ENCODE peak calls at places on chromosomes 12 and 14, in ten cellular contexts. One of them, this sample, is unnamed.

GRCh38 chr12:60279224-60279623 is 683.4 kb downstream of the SLC16A7 start:
- DNase-seq in cortex of kidney: no peak
- DNase-seq in NCI-H146: no peak
- DNase-seq in thoracic aorta: no peak
- DNase-seq in neuronal stem cell: no peak
- DNase-seq in sciatic nerve: no peak
- DNase-seq in AG08396: peak; percentile 29
- DNase-seq in RPMI7951: no peak
- DNase-seq in aorta: no peak
- DNase-seq in foreskin fibroblast: peak; percentile 61
- DNase-seq in this sample: no peak

GRCh38 chr12:66942741-66943465 is 264.0 kb upstream of the GRIP1 start:
- DNase-seq in cortex of kidney: no peak
- DNase-seq in NCI-H146: no peak
- DNase-seq in thoracic aorta: no peak
- DNase-seq in neuronal stem cell: peak; percentile 15
- DNase-seq in sciatic nerve: no peak
- DNase-seq in AG08396: no peak
- DNase-seq in RPMI7951: no peak
- DNase-seq in aorta: no peak
- DNase-seq in foreskin fibroblast: no peak
- DNase-seq in this sample: no peak

GRCh38 chr14:89911018-89911919 is 43.3 kb downstream of the EFCAB11 start:
- DNase-seq in cortex of kidney: no peak
- DNase-seq in NCI-H146: no peak
- DNase-seq in thoracic aorta: no peak
- DNase-seq in neuronal stem cell: peak; percentile 12
- DNase-seq in sciatic nerve: no peak
- DNase-seq in AG08396: peak; percentile 57
- DNase-seq in RPMI7951: peak; percentile 67
- DNase-seq in aorta: no peak
- DNase-seq in foreskin fibroblast: peak; percentile 72
- DNase-seq in this sample: no peak

GRCh38 chr14:49505026-49505766 is 81.0 kb downstream of the RPS29 start:
- DNase-seq in cortex of kidney: no peak
- DNase-seq in NCI-H146: no peak
- DNase-seq in thoracic aorta: no peak
- DNase-seq in neuronal stem cell: no peak
- DNase-seq in sciatic nerve: no peak
- DNase-seq in AG08396: no peak
- DNase-seq in RPMI7951: no peak
- DNase-seq in aorta: no peak
- DNase-seq in foreskin fibroblast: no peak
- DNase-seq in this sample: no peak

GRCh38 chr14:54627718-54628345 is 60.9 kb downstream of the SAMD4A start:
- DNase-seq in cortex of kidney: no peak
- DNase-seq in NCI-H146: no peak
- DNase-seq in thoracic aorta: peak; percentile 47
- DNase-seq in neuronal stem cell: no peak
- DNase-seq in sciatic nerve: peak; percentile 62
- DNase-seq in AG08396: peak; percentile 67
- DNase-seq in RPMI7951: peak; percentile 72
- DNase-seq in aorta: no peak
- DNase-seq in foreskin fibroblast: peak; percentile 72
- DNase-seq in this sample: no peak

GRCh38 chr12:118271199-118271598 is 101.5 kb downstream of the TAOK3 start:
- DNase-seq in cortex of kidney: no peak
- DNase-seq in NCI-H146: no peak
- DNase-seq in thoracic aorta: no peak
- DNase-seq in neuronal stem cell: no peak
- DNase-seq in sciatic nerve: no peak
- DNase-seq in AG08396: no peak
- DNase-seq in RPMI7951: no peak
- DNase-seq in aorta: no peak
- DNase-seq in foreskin fibroblast: no peak
- DNase-seq in this sample: no peak

GRCh38 chr12:120649442-120650248 is 9.2 kb downstream of the CABP1 start:
- DNase-seq in cortex of kidney: no peak
- DNase-seq in NCI-H146: peak; percentile 28
- DNase-seq in thoracic aorta: no peak
- DNase-seq in neuronal stem cell: no peak
- DNase-seq in sciatic nerve: no peak
- DNase-seq in AG08396: no peak
- DNase-seq in RPMI7951: peak; percentile 19
- DNase-seq in aorta: no peak
- DNase-seq in foreskin fibroblast: peak; percentile 44
- DNase-seq in this sample: no peak

GRCh38 chr12:110704231-110704630 is 15.3 kb upstream of the HVCN1 start:
- DNase-seq in cortex of kidney: no peak
- DNase-seq in NCI-H146: no peak
- DNase-seq in thoracic aorta: no peak
- DNase-seq in neuronal stem cell: no peak
- DNase-seq in sciatic nerve: no peak
- DNase-seq in AG08396: no peak
- DNase-seq in RPMI7951: no peak
- DNase-seq in aorta: no peak
- DNase-seq in foreskin fibroblast: no peak
- DNase-seq in this sample: no peak

GRCh38 chr14:77830692-77831091 is 30.8 kb downstream of the ADCK1 start:
- DNase-seq in cortex of kidney: no peak
- DNase-seq in NCI-H146: no peak
- DNase-seq in thoracic aorta: no peak
- DNase-seq in neuronal stem cell: no peak
- DNase-seq in sciatic nerve: no peak
- DNase-seq in AG08396: no peak
- DNase-seq in RPMI7951: no peak
- DNase-seq in aorta: no peak
- DNase-seq in foreskin fibroblast: no peak
- DNase-seq in this sample: no peak

GRCh38 chr12:93944196-93944595 is 204.2 kb upstream of the PLXNC1 start:
- DNase-seq in cortex of kidney: no peak
- DNase-seq in NCI-H146: no peak
- DNase-seq in thoracic aorta: no peak
- DNase-seq in neuronal stem cell: no peak
- DNase-seq in sciatic nerve: no peak
- DNase-seq in AG08396: no peak
- DNase-seq in RPMI7951: peak; percentile 36
- DNase-seq in aorta: no peak
- DNase-seq in foreskin fibroblast: peak; percentile 24
- DNase-seq in this sample: no peak

GRCh38 chr14:104553166-104554087 is 26.1 kb upstream of the C14orf180 start:
- DNase-seq in cortex of kidney: no peak
- DNase-seq in NCI-H146: no peak
- DNase-seq in thoracic aorta: no peak
- DNase-seq in neuronal stem cell: no peak
- DNase-seq in sciatic nerve: peak; percentile 34
- DNase-seq in AG08396: no peak
- DNase-seq in RPMI7951: no peak
- DNase-seq in aorta: peak; percentile 59
- DNase-seq in foreskin fibroblast: no peak
- DNase-seq in this sample: no peak

GRCh38 chr12:7060353-7060954 is at the start of gene C1S:
- DNase-seq in cortex of kidney: no peak
- DNase-seq in NCI-H146: peak; percentile 71
- DNase-seq in thoracic aorta: peak; percentile 68
- DNase-seq in neuronal stem cell: no peak
- DNase-seq in sciatic nerve: peak; percentile 82
- DNase-seq in AG08396: peak; percentile 93
- DNase-seq in RPMI7951: peak; percentile 89
- DNase-seq in aorta: peak; percentile 87
- DNase-seq in foreskin fibroblast: peak; percentile 98
- DNase-seq in this sample: peak; percentile 99

GRCh38 chr14:91350813-91351507 is 66.7 kb downstream of the CCDC88C start:
- DNase-seq in cortex of kidney: no peak
- DNase-seq in NCI-H146: no peak
- DNase-seq in thoracic aorta: no peak
- DNase-seq in neuronal stem cell: no peak
- DNase-seq in sciatic nerve: no peak
- DNase-seq in AG08396: no peak
- DNase-seq in RPMI7951: no peak
- DNase-seq in aorta: no peak
- DNase-seq in foreskin fibroblast: no peak
- DNase-seq in this sample: no peak

GRCh38 chr14:75825147-75825592 is 156.6 kb downstream of the TGFB3 start:
- DNase-seq in cortex of kidney: no peak
- DNase-seq in NCI-H146: no peak
- DNase-seq in thoracic aorta: no peak
- DNase-seq in neuronal stem cell: no peak
- DNase-seq in sciatic nerve: no peak
- DNase-seq in AG08396: no peak
- DNase-seq in RPMI7951: no peak
- DNase-seq in aorta: no peak
- DNase-seq in foreskin fibroblast: peak; percentile 17
- DNase-seq in this sample: no peak

GRCh38 chr12:88223519-88223918 is 81.4 kb downstream of the TMTC3 start:
- DNase-seq in cortex of kidney: no peak
- DNase-seq in NCI-H146: no peak
- DNase-seq in thoracic aorta: no peak
- DNase-seq in neuronal stem cell: no peak
- DNase-seq in sciatic nerve: no peak
- DNase-seq in AG08396: no peak
- DNase-seq in RPMI7951: no peak
- DNase-seq in aorta: no peak
- DNase-seq in foreskin fibroblast: no peak
- DNase-seq in this sample: no peak

GRCh38 chr14:105039458-105040205 is 18.7 kb upstream of the CDCA4 start:
- DNase-seq in cortex of kidney: no peak
- DNase-seq in NCI-H146: no peak
- DNase-seq in thoracic aorta: no peak
- DNase-seq in neuronal stem cell: no peak
- DNase-seq in sciatic nerve: no peak
- DNase-seq in AG08396: no peak
- DNase-seq in RPMI7951: no peak
- DNase-seq in aorta: no peak
- DNase-seq in foreskin fibroblast: no peak
- DNase-seq in this sample: no peak

GRCh38 chr12:71236133-71236660 is 78.4 kb upstream of the TSPAN8 start:
- DNase-seq in cortex of kidney: no peak
- DNase-seq in NCI-H146: no peak
- DNase-seq in thoracic aorta: no peak
- DNase-seq in neuronal stem cell: no peak
- DNase-seq in sciatic nerve: no peak
- DNase-seq in AG08396: no peak
- DNase-seq in RPMI7951: no peak
- DNase-seq in aorta: no peak
- DNase-seq in foreskin fibroblast: no peak
- DNase-seq in this sample: no peak

GRCh38 chr12:69647178-69647577 is 36.5 kb upstream of the LRRC10 start:
- DNase-seq in cortex of kidney: no peak
- DNase-seq in NCI-H146: no peak
- DNase-seq in thoracic aorta: no peak
- DNase-seq in neuronal stem cell: no peak
- DNase-seq in sciatic nerve: no peak
- DNase-seq in AG08396: no peak
- DNase-seq in RPMI7951: no peak
- DNase-seq in aorta: no peak
- DNase-seq in foreskin fibroblast: no peak
- DNase-seq in this sample: no peak

GRCh38 chr14:29637406-29637805 is 290.2 kb downstream of the PRKD1 start:
- DNase-seq in cortex of kidney: no peak
- DNase-seq in NCI-H146: no peak
- DNase-seq in thoracic aorta: no peak
- DNase-seq in neuronal stem cell: no peak
- DNase-seq in sciatic nerve: peak; percentile 81
- DNase-seq in AG08396: peak; percentile 43
- DNase-seq in RPMI7951: peak; percentile 70
- DNase-seq in aorta: no peak
- DNase-seq in foreskin fibroblast: peak; percentile 83
- DNase-seq in this sample: no peak

GRCh38 chr12:104314242-104314614 is 10.7 kb downstream of the EID3 start:
- DNase-seq in cortex of kidney: no peak
- DNase-seq in NCI-H146: no peak
- DNase-seq in thoracic aorta: no peak
- DNase-seq in neuronal stem cell: no peak
- DNase-seq in sciatic nerve: no peak
- DNase-seq in AG08396: no peak
- DNase-seq in RPMI7951: no peak
- DNase-seq in aorta: no peak
- DNase-seq in foreskin fibroblast: peak; percentile 23
- DNase-seq in this sample: no peak

GRCh38 chr14:37179896-37180502 is 7.6 kb upstream of the SLC25A21 start:
- DNase-seq in cortex of kidney: no peak
- DNase-seq in NCI-H146: no peak
- DNase-seq in thoracic aorta: no peak
- DNase-seq in neuronal stem cell: no peak
- DNase-seq in sciatic nerve: no peak
- DNase-seq in AG08396: peak; percentile 38
- DNase-seq in RPMI7951: peak; percentile 27
- DNase-seq in aorta: no peak
- DNase-seq in foreskin fibroblast: peak; percentile 54
- DNase-seq in this sample: no peak

GRCh38 chr14:21414137-21414631 is 30.4 kb upstream of the SUPT16H start:
- DNase-seq in cortex of kidney: no peak
- DNase-seq in NCI-H146: no peak
- DNase-seq in thoracic aorta: no peak
- DNase-seq in neuronal stem cell: no peak
- DNase-seq in sciatic nerve: no peak
- DNase-seq in AG08396: no peak
- DNase-seq in RPMI7951: no peak
- DNase-seq in aorta: no peak
- DNase-seq in foreskin fibroblast: no peak
- DNase-seq in this sample: no peak

GRCh38 chr14:42013560-42013959 is 406.9 kb downstream of the LRFN5 start:
- DNase-seq in cortex of kidney: no peak
- DNase-seq in NCI-H146: no peak
- DNase-seq in thoracic aorta: no peak
- DNase-seq in neuronal stem cell: no peak
- DNase-seq in sciatic nerve: no peak
- DNase-seq in AG08396: no peak
- DNase-seq in RPMI7951: no peak
- DNase-seq in aorta: no peak
- DNase-seq in foreskin fibroblast: no peak
- DNase-seq in this sample: no peak

GRCh38 chr12:114407566-114408411 is 1.8 kb upstream of the TBX5 start:
- DNase-seq in cortex of kidney: no peak
- DNase-seq in NCI-H146: no peak
- DNase-seq in thoracic aorta: no peak
- DNase-seq in neuronal stem cell: peak; percentile 23
- DNase-seq in sciatic nerve: no peak
- DNase-seq in AG08396: peak; percentile 55
- DNase-seq in RPMI7951: no peak
- DNase-seq in aorta: no peak
- DNase-seq in foreskin fibroblast: peak; percentile 94
- DNase-seq in this sample: no peak

This sample was measured in vagina.